ENCODE peak calls at places on chromosomes 12 and 14, in ten cellular contexts. Q is SW 1271; J is CD8-positive, alpha-beta T cell; X is foreskin fibroblast; P is GM23248; T is non-pigmented ciliary epithelial cell; V is T-helper 17 cell; N is astrocyte of the spinal cord; L is bronchial epithelial cell; G is heart right ventricle. Z is an unnamed sample.

GRCh38 chr12:52585951-52586350 is 12.3 kb upstream of the KRT74 start:
- DNase-seq in P (no peak), J (peak; percentile 54), X (no peak), G (no peak), Q (no peak), T (no peak), N (no peak), L (no peak), V (no peak), Z (no peak)

GRCh38 chr14:103385994-103386491 is 828 bp downstream of the MARK3 start:
- DNase-seq in Q (no peak), J (peak; percentile 28), N (peak; percentile 26), L (no peak), P (peak; percentile 78), T (no peak), V (no peak), X (no peak), G (peak; percentile 24), Z (peak; percentile 61)

GRCh38 chr12:102702447-102703114 is 214.5 kb downstream of the PAH start:
- DNase-seq in Q (no peak), X (peak; percentile 51), G (no peak), V (no peak), P (peak; percentile 67), T (peak; percentile 19), N (peak; percentile 55), L (peak; percentile 46), J (no peak), Z (peak; percentile 47)

GRCh38 chr12:13112968-13113367 is 9.5 kb upstream of the GSG1 start:
- DNase-seq in T (no peak), J (no peak), Q (no peak), V (no peak), G (no peak), N (no peak), L (no peak), P (no peak), X (no peak), Z (no peak)

GRCh38 chr12:12941450-12942350 is 10.3 kb downstream of the GPRC5D start:
- DNase-seq in P (peak; percentile 61), Q (no peak), L (no peak), J (no peak), N (no peak), V (no peak), G (no peak), X (no peak), T (no peak), Z (no peak)

GRCh38 chr14:85824526-85824925 is 294.6 kb downstream of the FLRT2 start:
- DNase-seq in N (no peak), P (no peak), Q (no peak), X (no peak), V (no peak), L (no peak), G (no peak), T (no peak), J (no peak), Z (no peak)

GRCh38 chr12:124233846-124234620 is 60.9 kb upstream of the RFLNA start:
- DNase-seq in L (peak; percentile 74), X (peak; percentile 14), Q (no peak), V (no peak), P (peak; percentile 64), T (no peak), N (peak; percentile 39), J (no peak), G (no peak), Z (no peak)

GRCh38 chr12:132873724-132874123 is 13.7 kb downstream of the CHFR start:
- DNase-seq in X (no peak), T (no peak), J (no peak), V (no peak), P (no peak), G (no peak), Q (no peak), N (no peak), L (no peak), Z (no peak)

GRCh38 chr12:104290320-104290719 is 13.2 kb upstream of the EID3 start:
- DNase-seq in J (no peak), P (no peak), V (no peak), G (no peak), N (no peak), X (no peak), T (no peak), Q (no peak), L (no peak), Z (no peak)

GRCh38 chr14:95515080-95515489 is 1.4 kb downstream of the SYNE3 start:
- DNase-seq in P (peak; percentile 60), X (peak; percentile 75), T (no peak), J (no peak), N (peak; percentile 48), V (no peak), L (peak; percentile 31), G (peak; percentile 59), Q (no peak), Z (peak; percentile 59)

GRCh38 chr14:68792830-68793733 is at the start of gene ZFP36L1:
- DNase-seq in G (peak; percentile 93), V (peak; percentile 90), Q (peak; percentile 95), L (peak; percentile 88), J (peak; percentile 86), X (peak; percentile 97), T (peak; percentile 80), N (peak; percentile 99), P (peak; percentile 98), Z (peak; percentile 98)

GRCh38 chr12:6367065-6367968 is 8.0 kb downstream of the SCNN1A start:
- DNase-seq in V (no peak), G (no peak), L (no peak), J (peak; percentile 34), Q (no peak), P (no peak), X (no peak), N (no peak), T (no peak), Z (no peak)

GRCh38 chr12:63154560-63154959 is 3.6 kb upstream of the AVPR1A start:
- DNase-seq in T (no peak), Q (no peak), J (no peak), X (no peak), G (no peak), N (no peak), L (no peak), P (no peak), V (no peak), Z (no peak)

GRCh38 chr14:104135904-104136471 is 2.4 kb upstream of the KIF26A start:
- DNase-seq in X (no peak), J (no peak), V (peak; percentile 10), P (no peak), Q (no peak), G (peak; percentile 28), L (no peak), N (no peak), T (no peak), Z (peak; percentile 34)

GRCh38 chr14:54026671-54027070 is 70.0 kb upstream of the BMP4 start:
- DNase-seq in Q (no peak), G (no peak), L (peak; percentile 12), P (no peak), N (no peak), T (no peak), V (no peak), X (no peak), J (no peak), Z (no peak)

GRCh38 chr14:68424443-68425172 is 368.3 kb downstream of the ZFP36L1 start:
- DNase-seq in X (no peak), V (no peak), P (no peak), N (no peak), L (no peak), G (no peak), T (no peak), J (no peak), Q (no peak), Z (no peak)

GRCh38 chr12:91854725-91855124 is 290.9 kb downstream of the BTG1 start:
- DNase-seq in G (no peak), L (no peak), J (no peak), P (peak; percentile 63), T (no peak), Q (no peak), N (peak; percentile 32), X (peak; percentile 56), V (no peak), Z (no peak)

GRCh38 chr14:66009104-66009503 is 477.1 kb upstream of the CCDC196 start:
- DNase-seq in L (peak; percentile 83), Q (no peak), T (peak; percentile 66), V (no peak), J (no peak), G (no peak), P (peak; percentile 93), X (peak; percentile 1), N (peak; percentile 56), Z (no peak)

GRCh38 chr12:102356690-102357089 is 123.7 kb downstream of the IGF1 start:
- DNase-seq in N (no peak), L (no peak), P (no peak), J (no peak), G (no peak), X (no peak), Q (no peak), V (no peak), T (no peak), Z (no peak)

GRCh38 chr14:105096206-105096875 is 31.1 kb upstream of the GPR132 start:
- DNase-seq in T (no peak), G (no peak), N (no peak), J (no peak), X (no peak), V (no peak), Q (no peak), L (no peak), P (no peak), Z (no peak)

GRCh38 chr14:105865266-105865903 is 339.0 kb downstream of the TMEM121 start:
- DNase-seq in G (no peak), X (no peak), J (no peak), T (no peak), V (no peak), N (no peak), P (no peak), L (no peak), Q (no peak), Z (no peak)

GRCh38 chr14:37263656-37264236 is 66.0 kb downstream of the MIPOL1 start:
- DNase-seq in V (no peak), Q (no peak), X (no peak), T (no peak), L (no peak), G (no peak), N (no peak), P (no peak), J (no peak), Z (no peak)

GRCh38 chr12:88856201-88856600 is 275.9 kb upstream of the KITLG start:
- DNase-seq in T (no peak), V (no peak), J (no peak), X (no peak), P (no peak), Q (no peak), N (no peak), G (no peak), L (no peak), Z (no peak)

GRCh38 chr12:51322452-51322851 is 1.5 kb downstream of the BIN2 start:
- DNase-seq in P (no peak), T (no peak), G (no peak), V (no peak), N (no peak), X (no peak), L (no peak), Q (no peak), J (no peak), Z (no peak)

GRCh38 chr12:5003025-5003666 is 40.5 kb upstream of the KCNA5 start:
- DNase-seq in Q (no peak), L (peak; percentile 39), X (peak; percentile 44), J (peak; percentile 8), G (peak; percentile 66), P (peak; percentile 81), N (peak; percentile 39), T (peak; percentile 13), V (no peak), Z (peak; percentile 83)

GRCh38 chr14:67343601-67344230 is 15.9 kb downstream of the ATP6V1D start:
- DNase-seq in G (no peak), T (no peak), J (no peak), X (no peak), L (peak; percentile 98), V (no peak), P (no peak), N (no peak), Q (no peak), Z (no peak)

GRCh38 chr12:25725874-25726273 is 172.8 kb upstream of the LMNTD1 start:
- DNase-seq in J (no peak), L (no peak), P (peak; percentile 86), N (peak; percentile 16), X (peak; percentile 79), G (no peak), Q (no peak), T (peak; percentile 27), V (no peak), Z (no peak)

GRCh38 chr14:29868000-29868399 is 59.6 kb downstream of the PRKD1 start:
- DNase-seq in L (no peak), T (no peak), N (peak; percentile 14), X (no peak), Q (no peak), P (peak; percentile 18), J (no peak), V (no peak), G (no peak), Z (no peak)

Z was measured in right cardiac atrium.